ENCODE peak calls at places on chromosomes 7 and 10, in six cellular contexts. One of them, this sample, is unnamed.

GRCh38 chr7:30148426-30148825 is 13.6 kb downstream of the MTURN start:
- DNase-seq in iPS DF 19.7: no peak
- DNase-seq in H9: no peak
- DNase-seq in HT-29: no peak
- DNase-seq in NCI-H774: no peak
- DNase-seq in NCI-H345: no peak
- DNase-seq in this sample: no peak

GRCh38 chr10:31929986-31930675 is 1.5 kb upstream of the ARHGAP12 start:
- DNase-seq in H9: no peak
- DNase-seq in NCI-H774: no peak
- DNase-seq in NCI-H345: no peak
- DNase-seq in iPS DF 19.7: no peak
- DNase-seq in HT-29: peak
- DNase-seq in this sample: peak

GRCh38 chr10:127977368-127978009 is 70.6 kb downstream of the PTPRE start:
- DNase-seq in NCI-H345: no peak
- DNase-seq in H9: peak
- DNase-seq in NCI-H774: no peak
- DNase-seq in iPS DF 19.7: no peak
- DNase-seq in HT-29: no peak
- DNase-seq in this sample: no peak

GRCh38 chr7:55971045-55971444 is 6.7 kb downstream of the NIPSNAP2 start:
- DNase-seq in iPS DF 19.7: no peak
- DNase-seq in HT-29: no peak
- DNase-seq in NCI-H345: peak
- DNase-seq in H9: no peak
- DNase-seq in NCI-H774: no peak
- DNase-seq in this sample: peak

GRCh38 chr7:94980418-94981142 is 73.2 kb downstream of the PPP1R9A start:
- DNase-seq in iPS DF 19.7: no peak
- DNase-seq in H9: no peak
- DNase-seq in NCI-H774: no peak
- DNase-seq in HT-29: no peak
- DNase-seq in NCI-H345: no peak
- DNase-seq in this sample: no peak

GRCh38 chr10:116653885-116654284 is 33.1 kb downstream of the PNLIPRP2 start:
- DNase-seq in HT-29: no peak
- DNase-seq in NCI-H774: no peak
- DNase-seq in iPS DF 19.7: no peak
- DNase-seq in NCI-H345: no peak
- DNase-seq in H9: no peak
- DNase-seq in this sample: no peak

GRCh38 chr10:117374506-117375359 is 507 bp downstream of the PDZD8 start:
- DNase-seq in NCI-H774: no peak
- DNase-seq in HT-29: peak
- DNase-seq in NCI-H345: peak
- DNase-seq in iPS DF 19.7: no peak
- DNase-seq in H9: peak
- DNase-seq in this sample: peak

GRCh38 chr7:30468041-30468440 is 10.5 kb downstream of the NOD1 start:
- DNase-seq in NCI-H774: no peak
- DNase-seq in H9: no peak
- DNase-seq in NCI-H345: no peak
- DNase-seq in HT-29: no peak
- DNase-seq in iPS DF 19.7: no peak
- DNase-seq in this sample: no peak

GRCh38 chr7:6035165-6035564 is 4.0 kb downstream of the ANKRD61 start:
- DNase-seq in H9: no peak
- DNase-seq in NCI-H345: no peak
- DNase-seq in iPS DF 19.7: no peak
- DNase-seq in NCI-H774: no peak
- DNase-seq in HT-29: no peak
- DNase-seq in this sample: no peak

GRCh38 chr7:116284390-116284789 is 74.1 kb downstream of the TES start:
- DNase-seq in NCI-H774: no peak
- DNase-seq in iPS DF 19.7: no peak
- DNase-seq in HT-29: no peak
- DNase-seq in H9: no peak
- DNase-seq in NCI-H345: no peak
- DNase-seq in this sample: no peak

GRCh38 chr7:158419238-158419785 is 168.3 kb downstream of the PTPRN2 start:
- DNase-seq in H9: no peak
- DNase-seq in HT-29: no peak
- DNase-seq in iPS DF 19.7: no peak
- DNase-seq in NCI-H345: no peak
- DNase-seq in NCI-H774: no peak
- DNase-seq in this sample: no peak

GRCh38 chr7:131188367-131189339 is 139.0 kb upstream of the MKLN1 start:
- DNase-seq in NCI-H345: peak
- DNase-seq in HT-29: no peak
- DNase-seq in iPS DF 19.7: no peak
- DNase-seq in NCI-H774: no peak
- DNase-seq in H9: no peak
- DNase-seq in this sample: peak

GRCh38 chr7:102073931-102074880 is 212.5 kb upstream of the SH2B2 start:
- DNase-seq in HT-29: no peak
- DNase-seq in NCI-H774: no peak
- DNase-seq in H9: no peak
- DNase-seq in NCI-H345: no peak
- DNase-seq in iPS DF 19.7: no peak
- DNase-seq in this sample: no peak

GRCh38 chr7:51430480-51431086 is 114.0 kb upstream of the COBL start:
- DNase-seq in HT-29: peak
- DNase-seq in iPS DF 19.7: no peak
- DNase-seq in H9: no peak
- DNase-seq in NCI-H345: peak
- DNase-seq in NCI-H774: peak
- DNase-seq in this sample: peak

GRCh38 chr7:141945356-141945755 is 1.4 kb downstream of the CLEC5A start:
- DNase-seq in NCI-H345: no peak
- DNase-seq in HT-29: no peak
- DNase-seq in NCI-H774: no peak
- DNase-seq in H9: no peak
- DNase-seq in iPS DF 19.7: no peak
- DNase-seq in this sample: no peak

This sample was measured in NCI-H146.